ENCODE peak calls at places on chromosomes 5 and 9, in six cellular contexts. One of them, this sample, is unnamed.

GRCh38 chr9:98383758-98384157 is 128.3 kb upstream of the TBC1D2 start:
- DNase-seq in GM23338: peak
- DNase-seq in uterus: no peak
- DNase-seq in cardiac fibroblast: peak
- DNase-seq in HCT116: no peak
- DNase-seq in type B pancreatic cell: no peak
- DNase-seq in this sample: no peak

GRCh38 chr9:70561805-70562395 is 147.4 kb upstream of the KLF9 start:
- DNase-seq in GM23338: no peak
- DNase-seq in uterus: no peak
- DNase-seq in cardiac fibroblast: no peak
- DNase-seq in HCT116: no peak
- DNase-seq in type B pancreatic cell: no peak
- DNase-seq in this sample: no peak

GRCh38 chr5:172958268-172959046 is 767 bp upstream of the RPL26L1 start:
- DNase-seq in GM23338: peak
- DNase-seq in uterus: peak
- DNase-seq in cardiac fibroblast: peak
- DNase-seq in HCT116: peak
- DNase-seq in type B pancreatic cell: no peak
- DNase-seq in this sample: peak

GRCh38 chr5:96871022-96871388 is 5.3 kb upstream of the ERAP2 start:
- DNase-seq in GM23338: peak
- DNase-seq in uterus: no peak
- DNase-seq in cardiac fibroblast: no peak
- DNase-seq in HCT116: no peak
- DNase-seq in type B pancreatic cell: no peak
- DNase-seq in this sample: no peak

GRCh38 chr5:35345222-35345621 is 114.9 kb upstream of the PRLR start:
- DNase-seq in GM23338: peak
- DNase-seq in uterus: no peak
- DNase-seq in cardiac fibroblast: no peak
- DNase-seq in HCT116: no peak
- DNase-seq in type B pancreatic cell: no peak
- DNase-seq in this sample: no peak

GRCh38 chr9:13787234-13787833 is 507.8 kb upstream of the MPDZ start:
- DNase-seq in GM23338: no peak
- DNase-seq in uterus: no peak
- DNase-seq in cardiac fibroblast: peak
- DNase-seq in HCT116: no peak
- DNase-seq in type B pancreatic cell: no peak
- DNase-seq in this sample: no peak

GRCh38 chr5:141725909-141726308 is 43.9 kb upstream of the ARAP3 start:
- DNase-seq in GM23338: no peak
- DNase-seq in uterus: no peak
- DNase-seq in cardiac fibroblast: no peak
- DNase-seq in HCT116: no peak
- DNase-seq in type B pancreatic cell: no peak
- DNase-seq in this sample: no peak

GRCh38 chr9:16329699-16330113 is 540.8 kb downstream of the BNC2 start:
- DNase-seq in GM23338: no peak
- DNase-seq in uterus: peak
- DNase-seq in cardiac fibroblast: no peak
- DNase-seq in HCT116: no peak
- DNase-seq in type B pancreatic cell: no peak
- DNase-seq in this sample: no peak

GRCh38 chr9:10112798-10113197 is 500.0 kb downstream of the PTPRD start:
- DNase-seq in GM23338: no peak
- DNase-seq in uterus: no peak
- DNase-seq in cardiac fibroblast: no peak
- DNase-seq in HCT116: no peak
- DNase-seq in type B pancreatic cell: no peak
- DNase-seq in this sample: no peak

GRCh38 chr9:84296146-84296843 is 44.3 kb downstream of the SLC28A3 start:
- DNase-seq in GM23338: no peak
- DNase-seq in uterus: no peak
- DNase-seq in cardiac fibroblast: peak
- DNase-seq in HCT116: no peak
- DNase-seq in type B pancreatic cell: no peak
- DNase-seq in this sample: peak

GRCh38 chr9:136961279-136962065 is 9.4 kb downstream of the LCN12 start:
- DNase-seq in GM23338: no peak
- DNase-seq in uterus: no peak
- DNase-seq in cardiac fibroblast: no peak
- DNase-seq in HCT116: no peak
- DNase-seq in type B pancreatic cell: no peak
- DNase-seq in this sample: no peak

DNA sequence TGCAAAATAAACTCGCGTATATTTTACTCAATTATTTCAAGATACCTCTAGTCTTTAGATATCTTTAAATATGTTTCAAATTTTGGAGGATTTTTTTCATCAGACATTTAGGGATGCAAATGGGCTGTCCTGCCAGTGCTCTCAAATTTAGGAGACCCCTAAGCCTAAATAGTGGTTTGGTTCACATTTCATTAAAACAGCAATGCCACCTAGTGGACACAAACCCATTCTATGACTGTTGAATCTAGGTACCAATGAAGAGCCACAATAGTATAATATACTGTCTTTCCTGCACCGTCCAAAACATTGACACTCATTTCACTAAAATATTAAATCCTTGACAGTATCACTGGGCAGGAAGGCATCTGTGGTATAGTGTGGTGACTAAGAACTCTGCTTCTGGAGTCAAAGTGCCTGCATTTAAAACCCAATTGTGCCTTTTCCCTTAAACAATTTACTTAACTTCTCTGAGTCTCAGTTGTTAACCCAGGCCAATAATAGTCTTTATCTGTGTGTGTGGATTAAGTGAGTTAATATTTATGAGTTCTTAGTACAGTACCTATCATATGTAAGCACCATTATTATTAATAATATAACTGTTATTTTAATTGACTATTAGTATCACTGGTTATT is 148.0 kb downstream of the RORB start:
- DNase-seq in GM23338: peak
- DNase-seq in uterus: no peak
- DNase-seq in cardiac fibroblast: peak
- DNase-seq in HCT116: peak
- DNase-seq in type B pancreatic cell: no peak
- DNase-seq in this sample: no peak
- TF ChIP-seq CTCF in GM23338: peak
- TF ChIP-seq CTCF in uterus: peak
- TF ChIP-seq CTCF in cardiac fibroblast: peak
- TF ChIP-seq CTCF in HCT116: peak
- TF ChIP-seq CTCF in type B pancreatic cell: peak
- TF ChIP-seq CTCF in this sample: peak

DNA sequence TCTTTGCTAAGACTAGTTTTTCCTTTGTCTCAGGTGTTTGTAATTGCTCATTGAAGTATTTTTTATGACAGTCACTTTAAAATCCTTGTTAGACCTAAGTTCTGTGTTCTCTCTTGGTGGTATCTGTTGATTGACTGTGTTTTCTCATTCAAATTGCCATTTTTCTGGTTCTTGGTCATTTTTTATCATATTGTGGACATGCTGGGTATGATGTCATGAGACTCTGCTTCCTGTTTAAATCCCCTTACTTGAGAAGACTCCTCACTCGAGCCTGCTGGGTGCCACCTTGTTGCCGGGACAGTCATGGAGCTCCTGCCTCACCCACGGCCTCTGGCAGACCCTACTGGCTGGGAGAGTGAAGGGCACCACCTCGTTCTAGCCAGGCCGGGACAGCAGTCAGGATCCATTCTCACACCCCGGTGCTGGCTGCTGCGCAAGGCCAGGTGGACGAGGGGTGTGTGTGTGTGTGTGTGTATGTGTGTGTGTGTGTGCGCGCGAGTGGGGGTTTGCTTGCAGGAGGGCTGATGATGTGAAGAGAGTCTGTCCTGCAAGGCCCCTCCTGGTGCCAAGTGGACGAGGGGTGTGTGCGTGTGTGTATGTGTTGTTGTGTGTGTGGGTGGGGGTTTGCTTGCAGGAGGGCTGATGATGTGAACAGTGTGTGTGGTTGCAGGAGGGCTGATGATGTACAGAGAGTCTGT is 4.4 kb downstream of the CEP72 start:
- DNase-seq in GM23338: no peak
- DNase-seq in uterus: no peak
- DNase-seq in cardiac fibroblast: peak
- DNase-seq in HCT116: no peak
- DNase-seq in type B pancreatic cell: peak
- DNase-seq in this sample: peak
- TF ChIP-seq CTCF in GM23338: peak
- TF ChIP-seq CTCF in uterus: no peak
- TF ChIP-seq CTCF in cardiac fibroblast: no peak
- TF ChIP-seq CTCF in HCT116: no peak
- TF ChIP-seq CTCF in type B pancreatic cell: no peak
- TF ChIP-seq CTCF in this sample: no peak

DNA sequence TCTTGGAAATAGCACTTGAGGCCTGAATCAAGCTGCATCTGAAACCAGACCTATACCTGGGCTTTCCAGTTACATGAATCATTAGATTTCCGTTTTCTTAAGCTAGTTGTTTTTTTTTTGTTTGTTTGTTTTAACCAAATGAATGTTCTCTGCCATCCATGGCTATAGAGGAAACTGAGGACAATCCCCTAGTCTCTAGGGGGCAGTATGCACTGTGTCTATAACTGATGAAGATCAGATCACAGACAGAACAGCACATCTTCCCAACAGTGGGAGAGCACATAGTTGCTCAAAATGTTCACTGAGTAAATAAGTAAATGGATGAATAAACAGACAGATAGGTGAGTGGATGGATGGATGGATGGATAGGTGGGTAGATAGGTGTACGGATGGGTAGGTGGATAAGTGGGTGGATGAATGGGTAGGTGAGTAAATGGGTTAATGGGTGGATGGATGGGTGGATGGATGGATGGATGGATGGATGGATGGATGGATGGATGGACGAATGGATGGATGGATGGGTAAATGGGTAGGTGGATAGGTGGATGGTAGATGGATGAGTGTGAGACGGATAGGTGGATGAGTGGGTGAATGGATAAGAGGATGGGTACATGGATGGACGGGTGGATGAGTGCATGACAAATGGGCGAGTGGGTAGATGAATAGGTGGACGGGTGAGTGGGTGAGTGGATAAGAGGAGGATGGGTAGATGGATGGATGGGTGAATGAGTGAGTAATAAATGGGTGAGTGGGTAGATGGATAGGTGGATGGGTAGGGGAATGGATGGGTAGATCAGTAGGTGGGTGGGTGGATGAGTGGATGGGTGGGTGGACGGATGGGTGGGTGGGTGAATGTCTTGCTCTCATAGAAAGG is 179.1 kb downstream of the FGF18 start:
- DNase-seq in GM23338: peak
- DNase-seq in uterus: no peak
- DNase-seq in cardiac fibroblast: no peak
- DNase-seq in HCT116: no peak
- DNase-seq in type B pancreatic cell: no peak
- DNase-seq in this sample: no peak
- TF ChIP-seq CTCF in GM23338: peak
- TF ChIP-seq CTCF in uterus: no peak
- TF ChIP-seq CTCF in cardiac fibroblast: no peak
- TF ChIP-seq CTCF in HCT116: peak
- TF ChIP-seq CTCF in type B pancreatic cell: no peak
- TF ChIP-seq CTCF in this sample: no peak

DNA sequence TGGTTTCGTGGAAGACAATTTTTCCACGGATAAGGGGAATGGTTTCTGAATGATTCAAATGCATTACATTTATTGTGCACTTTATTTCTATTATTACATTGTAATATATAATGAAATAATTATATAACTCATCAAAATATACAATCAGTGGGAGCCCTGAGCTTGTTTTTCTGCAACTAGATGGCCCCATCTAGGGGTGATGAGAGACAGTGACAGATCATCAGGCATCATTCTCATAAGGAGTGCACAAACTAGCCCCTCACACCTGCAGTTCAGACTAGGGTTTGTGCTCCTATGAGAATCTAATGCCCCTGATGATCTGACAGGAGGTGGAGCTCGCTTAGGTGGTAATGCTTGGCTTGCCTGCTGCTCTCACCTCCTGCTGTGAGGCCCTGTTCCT is 6.4 kb downstream of the ISCA1 start:
- DNase-seq in GM23338: peak
- DNase-seq in uterus: no peak
- DNase-seq in cardiac fibroblast: peak
- DNase-seq in HCT116: no peak
- DNase-seq in type B pancreatic cell: no peak
- DNase-seq in this sample: no peak
- TF ChIP-seq CTCF in GM23338: no peak
- TF ChIP-seq CTCF in uterus: no peak
- TF ChIP-seq CTCF in cardiac fibroblast: peak
- TF ChIP-seq CTCF in HCT116: peak
- TF ChIP-seq CTCF in type B pancreatic cell: peak
- TF ChIP-seq CTCF in this sample: peak

GRCh38 chr5:110790673-110791072 is 51.9 kb downstream of the SLC25A46 start:
- DNase-seq in GM23338: no peak
- DNase-seq in uterus: no peak
- DNase-seq in cardiac fibroblast: peak
- DNase-seq in HCT116: no peak
- DNase-seq in type B pancreatic cell: no peak
- DNase-seq in this sample: no peak

GRCh38 chr5:110785356-110785755 is 46.5 kb downstream of the SLC25A46 start:
- DNase-seq in GM23338: no peak
- DNase-seq in uterus: no peak
- DNase-seq in cardiac fibroblast: peak
- DNase-seq in HCT116: no peak
- DNase-seq in type B pancreatic cell: no peak
- DNase-seq in this sample: no peak

DNA sequence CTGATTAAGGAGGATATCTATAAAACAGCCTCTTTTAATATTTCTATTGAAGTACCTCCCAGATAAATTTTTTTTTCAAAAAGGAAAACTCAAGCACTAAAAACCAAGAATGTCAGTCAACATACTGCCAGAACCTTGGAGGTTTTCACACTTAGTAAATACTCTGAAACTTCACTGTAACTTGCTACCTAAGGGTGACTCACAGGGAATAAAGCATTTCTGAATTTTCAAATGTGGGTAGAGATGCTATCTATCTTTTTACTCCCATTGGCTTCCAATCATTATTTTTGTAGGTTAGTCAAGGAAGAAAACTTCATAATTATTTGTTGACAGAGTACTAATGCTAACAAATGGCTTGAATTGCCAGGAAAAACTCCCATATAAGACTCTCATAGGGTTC is 46.1 kb downstream of the SLC25A46 start:
- DNase-seq in GM23338: no peak
- DNase-seq in uterus: no peak
- DNase-seq in cardiac fibroblast: peak
- DNase-seq in HCT116: no peak
- DNase-seq in type B pancreatic cell: no peak
- DNase-seq in this sample: no peak
- TF ChIP-seq CTCF in GM23338: no peak
- TF ChIP-seq CTCF in uterus: no peak
- TF ChIP-seq CTCF in cardiac fibroblast: no peak
- TF ChIP-seq CTCF in HCT116: no peak
- TF ChIP-seq CTCF in type B pancreatic cell: no peak
- TF ChIP-seq CTCF in this sample: no peak